ENCODE peak calls at places on chromosomes 12 and 14, in nine cellular contexts. One of them, this sample, is unnamed.

GRCh38 chr12:71152838-71153237 is 5.0 kb downstream of the TSPAN8 start:
- DNase-seq in testis: no peak
- DNase-seq in CD4-positive, alpha-beta memory T cell: no peak
- DNase-seq in neural progenitor cell: no peak
- DNase-seq in A549: no peak
- DNase-seq in A673: peak; percentile 79
- DNase-seq in left ventricle myocardium inferior: no peak
- DNase-seq in endodermal cell: no peak
- DNase-seq in breast epithelium: no peak
- DNase-seq in this sample: no peak

GRCh38 chr14:60637490-60638452 is 11.5 kb downstream of the SIX1 start:
- DNase-seq in breast epithelium: no peak
- DNase-seq in endodermal cell: peak; percentile 80
- DNase-seq in A549: no peak
- DNase-seq in testis: no peak
- DNase-seq in A673: peak; percentile 78
- DNase-seq in left ventricle myocardium inferior: no peak
- DNase-seq in CD4-positive, alpha-beta memory T cell: no peak
- DNase-seq in neural progenitor cell: peak; percentile 79
- DNase-seq in this sample: peak; percentile 89

GRCh38 chr12:128204725-128205124 is 62.2 kb upstream of the TMEM132C start:
- DNase-seq in A549: no peak
- DNase-seq in CD4-positive, alpha-beta memory T cell: no peak
- DNase-seq in neural progenitor cell: no peak
- DNase-seq in endodermal cell: no peak
- DNase-seq in testis: no peak
- DNase-seq in A673: no peak
- DNase-seq in breast epithelium: no peak
- DNase-seq in left ventricle myocardium inferior: no peak
- DNase-seq in this sample: no peak

GRCh38 chr14:106200539-106201310 is 674.3 kb downstream of the TMEM121 start:
- DNase-seq in CD4-positive, alpha-beta memory T cell: no peak
- DNase-seq in left ventricle myocardium inferior: no peak
- DNase-seq in neural progenitor cell: no peak
- DNase-seq in breast epithelium: no peak
- DNase-seq in A673: no peak
- DNase-seq in A549: no peak
- DNase-seq in testis: no peak
- DNase-seq in endodermal cell: no peak
- DNase-seq in this sample: no peak

GRCh38 chr12:18813753-18814152 is 75.8 kb downstream of the CAPZA3 start:
- DNase-seq in left ventricle myocardium inferior: no peak
- DNase-seq in neural progenitor cell: no peak
- DNase-seq in A549: no peak
- DNase-seq in A673: no peak
- DNase-seq in testis: no peak
- DNase-seq in CD4-positive, alpha-beta memory T cell: no peak
- DNase-seq in breast epithelium: no peak
- DNase-seq in endodermal cell: no peak
- DNase-seq in this sample: no peak

GRCh38 chr12:90013409-90013808 is 304.8 kb upstream of the ATP2B1 start:
- DNase-seq in endodermal cell: no peak
- DNase-seq in A673: no peak
- DNase-seq in CD4-positive, alpha-beta memory T cell: peak; percentile 32
- DNase-seq in left ventricle myocardium inferior: no peak
- DNase-seq in A549: no peak
- DNase-seq in neural progenitor cell: peak; percentile 38
- DNase-seq in breast epithelium: no peak
- DNase-seq in testis: no peak
- DNase-seq in this sample: no peak

GRCh38 chr12:7935773-7936581 is at the start of gene SLC2A3:
- DNase-seq in endodermal cell: peak; percentile 97
- DNase-seq in A549: peak; percentile 38
- DNase-seq in CD4-positive, alpha-beta memory T cell: peak; percentile 91
- DNase-seq in left ventricle myocardium inferior: peak; percentile 39
- DNase-seq in breast epithelium: peak; percentile 23
- DNase-seq in A673: peak; percentile 90
- DNase-seq in neural progenitor cell: peak; percentile 72
- DNase-seq in testis: peak; percentile 51
- DNase-seq in this sample: peak; percentile 43

GRCh38 chr12:102216086-102216691 is 18.6 kb upstream of the PMCH start:
- DNase-seq in left ventricle myocardium inferior: no peak
- DNase-seq in testis: no peak
- DNase-seq in endodermal cell: no peak
- DNase-seq in neural progenitor cell: no peak
- DNase-seq in A673: peak; percentile 17
- DNase-seq in CD4-positive, alpha-beta memory T cell: no peak
- DNase-seq in A549: peak; percentile 4
- DNase-seq in breast epithelium: no peak
- DNase-seq in this sample: peak; percentile 9

GRCh38 chr12:110743571-110744093 is 941 bp upstream of the PPP1CC start:
- DNase-seq in A673: peak; percentile 40
- DNase-seq in testis: peak; percentile 41
- DNase-seq in A549: no peak
- DNase-seq in left ventricle myocardium inferior: peak; percentile 51
- DNase-seq in neural progenitor cell: peak; percentile 38
- DNase-seq in endodermal cell: peak; percentile 74
- DNase-seq in CD4-positive, alpha-beta memory T cell: no peak
- DNase-seq in breast epithelium: peak; percentile 21
- DNase-seq in this sample: peak; percentile 38

GRCh38 chr12:110746550-110746949 is 3.9 kb upstream of the PPP1CC start:
- DNase-seq in A673: no peak
- DNase-seq in testis: no peak
- DNase-seq in breast epithelium: no peak
- DNase-seq in neural progenitor cell: no peak
- DNase-seq in CD4-positive, alpha-beta memory T cell: no peak
- DNase-seq in A549: no peak
- DNase-seq in endodermal cell: no peak
- DNase-seq in left ventricle myocardium inferior: no peak
- DNase-seq in this sample: no peak

GRCh38 chr12:110745632-110746284 is 3.1 kb upstream of the PPP1CC start:
- DNase-seq in neural progenitor cell: no peak
- DNase-seq in A549: no peak
- DNase-seq in testis: no peak
- DNase-seq in left ventricle myocardium inferior: no peak
- DNase-seq in A673: no peak
- DNase-seq in CD4-positive, alpha-beta memory T cell: no peak
- DNase-seq in endodermal cell: no peak
- DNase-seq in breast epithelium: peak; percentile 32
- DNase-seq in this sample: peak; percentile 17

GRCh38 chr12:110744176-110744575 is 1.5 kb upstream of the PPP1CC start:
- DNase-seq in neural progenitor cell: peak; percentile 13
- DNase-seq in breast epithelium: peak; percentile 57
- DNase-seq in testis: no peak
- DNase-seq in endodermal cell: no peak
- DNase-seq in left ventricle myocardium inferior: no peak
- DNase-seq in A549: no peak
- DNase-seq in CD4-positive, alpha-beta memory T cell: no peak
- DNase-seq in A673: no peak
- DNase-seq in this sample: peak; percentile 10

GRCh38 chr12:110744697-110745264 is 2.1 kb upstream of the PPP1CC start:
- DNase-seq in A673: no peak
- DNase-seq in testis: no peak
- DNase-seq in A549: no peak
- DNase-seq in endodermal cell: peak; percentile 32
- DNase-seq in CD4-positive, alpha-beta memory T cell: no peak
- DNase-seq in breast epithelium: no peak
- DNase-seq in left ventricle myocardium inferior: no peak
- DNase-seq in neural progenitor cell: peak; percentile 6
- DNase-seq in this sample: no peak
- H3K4me1 ChIP-seq in A673: peaks cover 21% of the 10 kb centered on the region
- H3K4me1 ChIP-seq in testis: peaks cover 13% of the 10 kb centered on the region
- H3K4me1 ChIP-seq in A549: peaks cover 34% of the 10 kb centered on the region
- H3K4me1 ChIP-seq in endodermal cell: no peaks in the 10 kb centered on the region
- H3K4me1 ChIP-seq in CD4-positive, alpha-beta memory T cell: peaks cover 14% of the 10 kb centered on the region
- H3K4me1 ChIP-seq in breast epithelium: no peaks in the 10 kb centered on the region
- H3K4me1 ChIP-seq in left ventricle myocardium inferior: peaks cover 53% of the 10 kb centered on the region
- H3K4me1 ChIP-seq in neural progenitor cell: peaks cover 25% of the 10 kb centered on the region
- H3K4me1 ChIP-seq in this sample: peaks cover 4% of the 10 kb centered on the region

DNA sequence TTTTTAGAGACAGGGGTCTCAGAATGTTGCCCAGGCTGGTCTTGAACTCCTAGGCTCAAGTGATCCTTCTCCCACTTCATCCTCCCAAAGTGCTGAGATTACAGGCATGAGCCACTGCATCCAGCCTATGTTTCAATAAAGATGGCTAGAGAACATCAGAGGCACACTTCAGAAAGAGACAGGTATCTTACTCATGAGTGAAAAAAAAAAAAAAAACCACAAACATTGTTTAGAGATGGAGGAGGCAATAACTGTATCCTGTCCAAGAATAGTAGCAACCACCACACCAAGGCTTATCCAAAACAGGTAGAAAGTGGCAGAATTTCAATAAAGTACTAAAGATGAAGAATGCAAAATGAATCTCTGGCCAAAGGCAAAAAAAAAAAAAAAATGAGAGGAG is 30.3 kb downstream of the EEA1 start:
- DNase-seq in A673: no peak
- DNase-seq in endodermal cell: no peak
- DNase-seq in neural progenitor cell: no peak
- DNase-seq in left ventricle myocardium inferior: no peak
- DNase-seq in A549: no peak
- DNase-seq in breast epithelium: no peak
- DNase-seq in testis: no peak
- DNase-seq in CD4-positive, alpha-beta memory T cell: no peak
- DNase-seq in this sample: no peak
- H3K27ac ChIP-seq in A673: peak overlapping the region; percentile 59
- H3K27ac ChIP-seq in endodermal cell: no peak overlapping the region
- H3K27ac ChIP-seq in neural progenitor cell: no peak overlapping the region
- H3K27ac ChIP-seq in left ventricle myocardium inferior: peak overlapping the region; percentile 87
- H3K27ac ChIP-seq in A549: peak overlapping the region; percentile 83
- H3K27ac ChIP-seq in breast epithelium: no peak overlapping the region
- H3K27ac ChIP-seq in testis: peak overlapping the region; percentile 2
- H3K27ac ChIP-seq in CD4-positive, alpha-beta memory T cell: no peak overlapping the region
- H3K27ac ChIP-seq in this sample: peak overlapping the region; percentile 50

DNA sequence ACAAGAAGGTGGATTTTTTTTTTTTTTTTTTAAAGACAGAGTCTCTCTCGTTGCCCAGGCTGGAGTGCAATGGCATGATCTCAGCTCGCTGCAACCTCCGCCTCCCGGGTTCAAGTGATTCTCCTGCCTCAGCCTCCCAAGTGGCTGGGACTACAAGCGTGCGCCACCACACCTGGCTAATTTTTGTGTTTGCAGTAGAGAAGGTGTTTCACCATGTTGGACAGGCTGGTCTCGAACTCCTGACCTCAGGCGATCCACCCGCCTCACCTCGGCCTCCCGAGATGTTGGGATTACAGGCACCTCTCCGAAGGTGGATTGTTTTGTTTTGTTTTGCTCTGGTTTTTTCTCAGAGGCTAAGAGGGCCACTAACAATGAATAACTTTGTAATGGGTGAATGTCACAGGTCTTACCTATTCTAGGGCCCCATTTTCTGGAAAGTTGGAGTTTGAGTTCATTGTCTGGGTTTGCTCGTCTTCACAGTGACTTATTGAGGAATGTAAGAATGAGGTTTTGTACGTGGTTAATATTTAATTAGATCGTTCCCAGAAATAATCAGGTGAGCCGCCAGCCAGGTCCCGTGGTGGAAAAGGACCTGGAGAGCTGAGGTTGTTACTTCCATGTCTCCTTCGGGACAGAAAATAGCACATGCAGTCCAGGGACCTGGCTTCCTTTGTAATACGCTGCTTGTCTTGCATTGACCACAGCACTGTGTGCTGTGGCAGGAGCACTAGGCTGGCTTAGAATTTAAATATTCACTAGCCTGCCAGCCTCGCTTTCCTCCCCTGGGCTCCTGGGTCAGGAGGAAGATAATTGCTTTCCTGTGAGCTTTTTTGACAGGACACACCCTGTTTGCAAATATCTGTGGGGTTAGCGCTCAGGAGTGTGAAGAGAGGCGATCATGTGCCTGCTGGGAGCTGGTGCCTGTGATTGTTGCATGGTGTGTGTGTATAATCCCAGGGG is 2.3 kb downstream of the HIP1R start:
- DNase-seq in A549: no peak
- DNase-seq in breast epithelium: no peak
- DNase-seq in endodermal cell: peak; percentile 55
- DNase-seq in neural progenitor cell: no peak
- DNase-seq in CD4-positive, alpha-beta memory T cell: no peak
- DNase-seq in left ventricle myocardium inferior: no peak
- DNase-seq in A673: peak; percentile 29
- DNase-seq in testis: no peak
- DNase-seq in this sample: no peak
- H3K4me1 ChIP-seq in A549: peaks cover 39% of the 10 kb centered on the region
- H3K4me1 ChIP-seq in breast epithelium: no peaks in the 10 kb centered on the region
- H3K4me1 ChIP-seq in endodermal cell: peaks cover 3% of the 10 kb centered on the region
- H3K4me1 ChIP-seq in neural progenitor cell: peaks cover 14% of the 10 kb centered on the region
- H3K4me1 ChIP-seq in CD4-positive, alpha-beta memory T cell: peaks cover 30% of the 10 kb centered on the region
- H3K4me1 ChIP-seq in left ventricle myocardium inferior: peaks cover 57% of the 10 kb centered on the region
- H3K4me1 ChIP-seq in A673: peaks cover 16% of the 10 kb centered on the region
- H3K4me1 ChIP-seq in testis: peaks cover 9% of the 10 kb centered on the region
- H3K4me1 ChIP-seq in this sample: peaks cover 15% of the 10 kb centered on the region

GRCh38 chr12:117968084-117968789 is 553 bp downstream of the KSR2 start:
- DNase-seq in testis: no peak
- DNase-seq in left ventricle myocardium inferior: no peak
- DNase-seq in A549: no peak
- DNase-seq in breast epithelium: no peak
- DNase-seq in neural progenitor cell: peak; percentile 25
- DNase-seq in CD4-positive, alpha-beta memory T cell: no peak
- DNase-seq in A673: no peak
- DNase-seq in endodermal cell: peak; percentile 55
- DNase-seq in this sample: no peak

GRCh38 chr12:117967043-117967442 is 1.7 kb downstream of the KSR2 start:
- DNase-seq in CD4-positive, alpha-beta memory T cell: no peak
- DNase-seq in breast epithelium: no peak
- DNase-seq in left ventricle myocardium inferior: no peak
- DNase-seq in endodermal cell: peak; percentile 30
- DNase-seq in neural progenitor cell: no peak
- DNase-seq in testis: no peak
- DNase-seq in A549: no peak
- DNase-seq in A673: no peak
- DNase-seq in this sample: no peak

GRCh38 chr12:117967512-117967911 is 1.3 kb downstream of the KSR2 start:
- DNase-seq in endodermal cell: peak; percentile 55
- DNase-seq in breast epithelium: no peak
- DNase-seq in testis: no peak
- DNase-seq in neural progenitor cell: peak; percentile 8
- DNase-seq in CD4-positive, alpha-beta memory T cell: no peak
- DNase-seq in A549: no peak
- DNase-seq in left ventricle myocardium inferior: no peak
- DNase-seq in A673: no peak
- DNase-seq in this sample: no peak

GRCh38 chr12:117970334-117970733 is 1.5 kb upstream of the KSR2 start:
- DNase-seq in CD4-positive, alpha-beta memory T cell: no peak
- DNase-seq in neural progenitor cell: no peak
- DNase-seq in A549: no peak
- DNase-seq in breast epithelium: no peak
- DNase-seq in left ventricle myocardium inferior: no peak
- DNase-seq in endodermal cell: peak; percentile 17
- DNase-seq in testis: no peak
- DNase-seq in A673: no peak
- DNase-seq in this sample: no peak

DNA sequence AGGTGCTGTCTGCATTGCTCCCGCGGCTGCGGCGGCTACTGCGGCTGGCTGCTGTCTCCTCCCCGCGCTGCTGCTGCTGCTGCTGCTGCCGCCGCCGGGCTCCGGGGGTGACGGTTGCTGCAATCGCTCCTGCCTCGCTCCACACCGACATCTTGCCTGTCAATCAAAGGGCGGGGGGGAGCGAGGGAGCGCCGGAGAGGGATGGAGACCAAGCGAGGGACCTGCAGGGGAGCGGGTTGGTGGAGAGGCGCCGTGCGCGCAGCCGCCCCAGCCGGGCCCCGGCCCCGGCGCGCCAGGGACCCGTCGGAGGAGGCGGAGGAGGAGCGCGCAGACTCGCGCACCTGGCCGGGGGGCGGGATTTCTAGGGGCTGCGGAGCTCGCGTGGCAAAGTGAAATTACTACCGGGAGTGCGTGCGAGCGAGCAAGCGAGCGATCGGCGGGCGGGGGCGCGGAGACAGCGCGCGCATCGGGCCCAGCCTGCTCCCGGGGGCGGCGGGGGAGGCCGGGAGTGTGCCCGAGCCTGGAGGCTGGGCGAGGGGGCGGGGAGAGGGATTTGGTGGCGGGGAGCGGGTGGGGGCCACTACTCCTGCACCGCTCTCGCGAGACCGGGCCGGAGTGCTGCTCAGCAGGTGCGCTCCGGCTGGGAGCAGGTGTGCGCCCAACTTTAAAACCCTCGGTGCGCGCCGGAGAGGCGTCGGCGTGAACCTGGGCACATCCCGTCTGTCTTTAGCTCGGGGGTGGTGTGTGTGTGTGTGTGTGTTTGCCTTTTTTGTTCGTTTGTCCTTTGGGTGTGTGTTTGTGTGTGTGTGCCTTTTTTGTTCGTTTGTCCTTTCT is at the start of gene KSR2:
- DNase-seq in endodermal cell: peak; percentile 98
- DNase-seq in CD4-positive, alpha-beta memory T cell: peak; percentile 60
- DNase-seq in A673: peak; percentile 63
- DNase-seq in breast epithelium: peak; percentile 41
- DNase-seq in A549: peak; percentile 72
- DNase-seq in left ventricle myocardium inferior: no peak
- DNase-seq in neural progenitor cell: peak; percentile 94
- DNase-seq in testis: peak; percentile 72
- DNase-seq in this sample: no peak
- H3K27ac ChIP-seq in endodermal cell: no peak within 1 kb of the TSS
- H3K27ac ChIP-seq in CD4-positive, alpha-beta memory T cell: no peak within 1 kb of the TSS
- H3K27ac ChIP-seq in A673: no peak within 1 kb of the TSS
- H3K27ac ChIP-seq in breast epithelium: peak within 1 kb of the TSS; percentile 29
- H3K27ac ChIP-seq in A549: peak within 1 kb of the TSS; percentile 77
- H3K27ac ChIP-seq in left ventricle myocardium inferior: no peak within 1 kb of the TSS
- H3K27ac ChIP-seq in neural progenitor cell: no peak within 1 kb of the TSS
- H3K27ac ChIP-seq in testis: no peak within 1 kb of the TSS
- H3K27ac ChIP-seq in this sample: no peak within 1 kb of the TSS

This sample was measured in SJCRH30.